ENCODE peak calls at places on chromosomes 4 and X, in five cellular contexts. R is heart left ventricle, G is IMR-90, M is lower leg skin, A is esophagus muscularis mucosa. E is an unnamed sample.

GRCh38 chr4:151049430-151049884 is 34.4 kb upstream of the LRBA start:
- DNase-seq in R (no peak), G (no peak), M (no peak), A (no peak), E (no peak)

GRCh38 chr4:26885912-26886274 is 25.3 kb downstream of the STIM2 start:
- DNase-seq in R (no peak), G (no peak), M (peak), A (no peak), E (no peak)

GRCh38 chrX:14014526-14014925 is 15.2 kb downstream of the GEMIN8 start:
- DNase-seq in R (no peak), G (no peak), M (no peak), A (no peak), E (no peak)

GRCh38 chr4:7061815-7062214 is 6.0 kb downstream of the GRPEL1 start:
- DNase-seq in R (no peak), G (no peak), M (no peak), A (no peak), E (no peak)

GRCh38 chrX:17442898-17443297 is 67.9 kb downstream of the NHS start:
- DNase-seq in R (no peak), G (no peak), M (no peak), A (no peak), E (no peak)

GRCh38 chr4:17760602-17761001 is 20.8 kb downstream of the FAM184B start:
- DNase-seq in R (no peak), G (no peak), M (no peak), A (no peak), E (no peak)

GRCh38 chr4:101232074-101232776 is 115.1 kb downstream of the PPP3CA start:
- DNase-seq in R (no peak), G (peak), M (peak), A (no peak), E (no peak)

GRCh38 chr4:4333265-4333706 is 43.2 kb downstream of the ZBTB49 start:
- DNase-seq in R (peak), G (peak), M (peak), A (no peak), E (no peak)

GRCh38 chr4:12583286-12583685 is 900.9 kb downstream of the RAB28 start:
- DNase-seq in R (no peak), G (no peak), M (no peak), A (no peak), E (no peak)

GRCh38 chr4:10115657-10116624 is 658 bp downstream of the WDR1 start:
- DNase-seq in R (peak), G (no peak), M (no peak), A (no peak), E (no peak)

GRCh38 chrX:24890677-24891076 is 125.1 kb downstream of the ARX start:
- DNase-seq in R (no peak), G (no peak), M (no peak), A (no peak), E (no peak)
- TF ChIP-seq POLR2A in R (no peak), G (no peak), M (no peak), A (no peak), E (no peak)

GRCh38 chrX:71118032-71118984 is at the start of gene MED12:
- DNase-seq in R (peak), G (peak), M (peak), A (peak), E (no peak)
- TF ChIP-seq POLR2A in R (no peak), G (peak), M (no peak), A (no peak), E (no peak)

DNA sequence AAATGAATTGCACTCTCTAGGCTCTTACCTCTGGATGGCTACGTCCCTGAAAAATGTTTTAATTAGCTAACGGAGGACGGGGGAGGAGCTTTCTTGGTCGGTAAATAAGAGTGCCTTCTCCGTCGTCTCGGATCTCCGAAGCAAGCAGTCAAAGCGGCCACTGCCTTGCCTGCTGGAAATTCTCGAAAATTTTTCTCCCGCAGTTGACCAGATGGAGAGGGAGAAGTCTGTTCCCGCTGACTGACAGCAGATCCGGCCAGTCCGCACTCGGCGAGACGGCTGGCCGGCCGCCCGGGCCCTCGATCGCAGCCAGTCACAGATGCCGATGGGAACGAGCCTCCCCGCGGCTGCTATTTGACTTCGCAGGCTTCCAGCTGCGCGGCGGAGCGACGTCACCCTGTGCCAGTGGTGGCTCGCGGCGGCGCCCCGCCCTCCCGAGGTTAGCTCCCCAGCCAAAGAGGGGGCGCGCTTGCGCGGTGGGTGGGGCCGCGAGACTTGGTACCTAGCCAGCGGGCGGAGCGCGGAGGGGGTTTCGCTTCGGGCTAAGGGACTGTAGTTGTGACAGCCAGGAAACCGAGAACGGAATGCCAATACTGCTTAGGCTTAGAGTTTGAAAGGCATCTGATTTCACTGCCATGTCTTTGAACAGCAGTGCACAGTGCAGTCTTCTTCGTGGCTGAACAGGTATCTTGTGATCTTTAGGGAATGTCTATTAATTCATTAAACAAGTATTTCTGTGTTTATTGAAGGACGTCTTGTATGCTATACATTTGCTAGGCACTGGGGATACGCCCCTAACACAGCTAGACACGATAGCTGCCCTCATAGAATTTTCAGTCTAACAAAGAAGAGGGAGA is at the start of gene PPM1K:
- DNase-seq in R (peak), G (peak), M (peak), A (peak), E (no peak)
- TF ChIP-seq POLR2A in R (peak), G (peak), M (no peak), A (peak), E (peak)

DNA sequence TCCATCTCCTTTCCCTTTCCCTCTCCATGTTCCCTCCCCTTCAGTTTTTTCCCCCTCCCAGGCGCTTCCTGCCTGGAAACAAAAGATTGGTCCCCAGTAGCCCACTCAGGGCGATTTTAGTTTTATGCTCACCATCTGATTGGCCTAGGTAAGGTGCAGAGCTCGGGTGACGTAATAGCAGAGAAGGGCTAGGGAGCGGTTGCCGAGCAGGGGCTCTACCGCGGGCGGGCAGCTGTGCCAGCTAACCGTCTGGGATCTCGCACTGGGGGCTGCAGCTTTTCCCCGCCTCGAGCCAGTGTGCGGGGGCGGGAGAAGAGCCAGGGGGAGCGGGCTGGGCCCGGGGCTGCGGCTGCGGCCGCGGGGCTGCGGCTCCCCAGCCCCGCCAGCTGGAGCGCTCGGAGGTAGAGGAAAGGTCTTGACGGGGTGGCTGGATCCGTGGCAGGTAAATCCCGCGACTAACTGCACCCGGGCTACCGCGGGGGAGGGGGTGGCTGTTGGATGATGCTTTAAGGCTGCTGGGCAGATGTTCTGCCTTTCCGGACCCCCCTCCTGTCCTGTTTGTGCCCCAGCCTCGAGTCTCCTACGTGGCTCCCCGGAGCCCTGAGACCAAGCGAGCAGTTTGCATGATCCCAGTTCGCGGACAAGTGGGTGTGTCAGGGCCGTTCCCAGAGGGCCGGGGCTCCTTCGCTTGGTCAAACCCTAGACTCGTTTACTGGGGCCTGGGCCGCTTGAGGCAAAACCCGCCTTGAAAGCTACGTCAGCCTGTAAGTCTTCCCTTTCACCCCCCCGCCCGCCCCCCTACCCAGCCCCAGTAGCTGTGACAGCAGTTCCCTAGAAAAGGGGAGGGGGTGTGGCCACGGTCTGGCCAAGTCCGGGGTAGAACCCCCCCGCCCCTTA is at the start of gene PAK3:
- DNase-seq in R (peak), G (peak), M (peak), A (no peak), E (no peak)
- TF ChIP-seq POLR2A in R (no peak), G (no peak), M (no peak), A (no peak), E (no peak)

GRCh38 chr4:2963185-2964076 is at the start of the genes GRK4 and NOP14:
- DNase-seq in R (peak), G (peak), M (peak), A (peak), E (peak)
- TF ChIP-seq POLR2A in R (peak), G (peak), M (no peak), A (peak), E (peak)

E was measured in vagina.